ENCODE peak calls at places on chromosomes 13 and 19, in eight cellular contexts. G, O, I, W, D, U, K and Y are unnamed samples.

GRCh38 chr19:17997969-17998826 is 9.8 kb upstream of the ARRDC2 start:
- DNase-seq in U (no peak), I (no peak), G (no peak), K (no peak), O (no peak), D (no peak), W (no peak), Y (no peak)

GRCh38 chr19:29804493-29804892 is 7.3 kb upstream of the CCNE1 start:
- DNase-seq in W (no peak), K (no peak), U (no peak), I (no peak), O (no peak), D (no peak), G (no peak), Y (no peak)

GRCh38 chr13:24167666-24168391 is 7.3 kb downstream of the SPATA13 start:
- DNase-seq in G (no peak), U (no peak), W (no peak), I (no peak), O (no peak), K (no peak), D (no peak), Y (no peak)

GRCh38 chr13:96421314-96421713 is 331.4 kb downstream of the HS6ST3 start:
- DNase-seq in I (no peak), G (no peak), W (no peak), K (no peak), O (no peak), D (no peak), U (no peak), Y (no peak)

GRCh38 chr13:113672002-113672651 is 5.1 kb downstream of the GRK1 start:
- DNase-seq in D (no peak), U (no peak), I (no peak), G (no peak), K (no peak), W (no peak), O (no peak), Y (peak; percentile 32)

GRCh38 chr13:99657848-99658265 is 156.6 kb downstream of the TM9SF2 start:
- DNase-seq in I (peak; percentile 18), K (peak; percentile 91), W (peak; percentile 17), G (no peak), D (no peak), O (no peak), U (peak; percentile 41), Y (peak; percentile 43)

GRCh38 chr19:49766938-49767315 is at the start of gene AP2A1:
- DNase-seq in D (no peak), O (no peak), W (no peak), K (no peak), I (no peak), U (no peak), G (no peak), Y (no peak)

GRCh38 chr13:19069684-19070397 is 111.8 kb downstream of the TUBA3C start:
- DNase-seq in K (peak; percentile 87), W (no peak), D (no peak), I (no peak), O (peak; percentile 18), U (no peak), G (no peak), Y (no peak)

GRCh38 chr19:43809762-43810696 is 7.8 kb upstream of the LYPD5 start:
- DNase-seq in G (peak; percentile 32), I (no peak), K (no peak), U (no peak), W (no peak), O (no peak), D (no peak), Y (no peak)

GRCh38 chr13:73225983-73226382 is 167.2 kb downstream of the KLF5 start:
- DNase-seq in K (no peak), I (no peak), W (no peak), G (no peak), U (no peak), O (no peak), D (no peak), Y (no peak)

GRCh38 chr19:12859546-12859945 is 21.2 kb downstream of the MAST1 start:
- DNase-seq in O (no peak), K (no peak), I (no peak), W (no peak), U (no peak), D (no peak), G (no peak), Y (no peak)

GRCh38 chr13:35086667-35087066 is 144.6 kb downstream of the NBEA start:
- DNase-seq in W (no peak), K (no peak), U (no peak), O (no peak), I (no peak), G (no peak), D (no peak), Y (no peak)

GRCh38 chr19:4068058-4068966 is 1.6 kb upstream of the ZBTB7A start:
- DNase-seq in G (no peak), I (peak; percentile 81), D (no peak), W (no peak), K (no peak), O (no peak), U (peak; percentile 30), Y (peak; percentile 73)

GRCh38 chr19:920051-920857 is 3.1 kb downstream of the KISS1R start:
- DNase-seq in I (no peak), G (no peak), W (no peak), K (no peak), O (no peak), D (no peak), U (no peak), Y (no peak)

GRCh38 chr13:33678906-33679657 is 138.9 kb upstream of the RFC3 start:
- DNase-seq in D (peak; percentile 45), I (peak; percentile 45), U (peak; percentile 33), G (no peak), K (no peak), W (peak; percentile 21), O (peak; percentile 76), Y (peak; percentile 69)

GRCh38 chr19:2774953-2775555 is 8.0 kb downstream of the SGTA start:
- DNase-seq in D (peak; percentile 26), W (no peak), K (no peak), U (peak; percentile 40), G (no peak), I (no peak), O (no peak), Y (no peak)

GRCh38 chr19:42433503-42434260 is 6.5 kb upstream of the LIPE start:
- DNase-seq in D (no peak), O (peak; percentile 64), I (peak; percentile 97), W (peak; percentile 83), U (peak; percentile 83), K (no peak), G (no peak), Y (peak; percentile 93)

GRCh38 chr13:86425127-86425526 is 625.9 kb upstream of the SLITRK6 start:
- DNase-seq in G (no peak), W (no peak), I (no peak), U (no peak), K (no peak), D (no peak), O (no peak), Y (no peak)

GRCh38 chr19:29367701-29368306 is 154.9 kb upstream of the UQCRFS1 start:
- DNase-seq in I (no peak), G (no peak), U (no peak), K (no peak), O (no peak), W (no peak), D (no peak), Y (no peak)

GRCh38 chr13:69092615-69093322 is 1014.9 kb upstream of the ATXN8OS start:
- DNase-seq in I (no peak), D (no peak), G (no peak), O (no peak), K (no peak), W (no peak), U (no peak), Y (no peak)

GRCh38 chr13:60572855-60573254 is 175.8 kb downstream of the TDRD3 start:
- DNase-seq in U (no peak), G (no peak), O (no peak), K (no peak), D (no peak), W (no peak), I (no peak), Y (no peak)
- H3K27ac ChIP-seq in U (no peak overlapping the region), G (no peak overlapping the region), O (no peak overlapping the region), K (no peak overlapping the region), D (no peak overlapping the region), W (no peak overlapping the region), I (no peak overlapping the region), Y (no peak overlapping the region)

GRCh38 chr13:40993987-40994386 is 25.1 kb downstream of the ELF1 start:
- DNase-seq in W (no peak), D (peak; percentile 60), K (no peak), O (peak; percentile 49), I (peak; percentile 73), G (no peak), U (no peak), Y (no peak)
- H3K27ac ChIP-seq in W (no peak overlapping the region), D (peak overlapping the region; percentile 81), K (no peak overlapping the region), O (peak overlapping the region; percentile 47), I (peak overlapping the region; percentile 51), G (no peak overlapping the region), U (no peak overlapping the region), Y (no peak overlapping the region)

GRCh38 chr19:16455489-16455888 is 16.3 kb downstream of the EPS15L1 start:
- DNase-seq in G (no peak), I (no peak), K (no peak), W (no peak), U (no peak), O (no peak), D (no peak), Y (no peak)

GRCh38 chr19:16458391-16459128 is 13.2 kb downstream of the EPS15L1 start:
- DNase-seq in I (no peak), W (no peak), D (no peak), O (no peak), K (no peak), G (no peak), U (no peak), Y (no peak)

GRCh38 chr19:16456652-16457194 is 15.0 kb downstream of the EPS15L1 start:
- DNase-seq in G (no peak), O (no peak), U (no peak), W (no peak), D (no peak), K (no peak), I (no peak), Y (no peak)

GRCh38 chr19:16457954-16458331 is 13.8 kb downstream of the EPS15L1 start:
- DNase-seq in U (no peak), I (no peak), G (no peak), D (no peak), W (peak; percentile 46), O (no peak), K (no peak), Y (peak; percentile 69)

GRCh38 chr19:16457195-16457953 is 14.4 kb downstream of the EPS15L1 start:
- DNase-seq in W (peak; percentile 49), D (no peak), G (no peak), U (peak; percentile 57), O (no peak), I (no peak), K (no peak), Y (peak; percentile 78)
- H3K27ac ChIP-seq in W (peak overlapping the region; percentile 94), D (peak overlapping the region; percentile 67), G (peak overlapping the region; percentile 75), U (peak overlapping the region; percentile 40), O (peak overlapping the region; percentile 37), I (no peak overlapping the region), K (peak overlapping the region; percentile 44), Y (peak overlapping the region; percentile 73)

DNA sequence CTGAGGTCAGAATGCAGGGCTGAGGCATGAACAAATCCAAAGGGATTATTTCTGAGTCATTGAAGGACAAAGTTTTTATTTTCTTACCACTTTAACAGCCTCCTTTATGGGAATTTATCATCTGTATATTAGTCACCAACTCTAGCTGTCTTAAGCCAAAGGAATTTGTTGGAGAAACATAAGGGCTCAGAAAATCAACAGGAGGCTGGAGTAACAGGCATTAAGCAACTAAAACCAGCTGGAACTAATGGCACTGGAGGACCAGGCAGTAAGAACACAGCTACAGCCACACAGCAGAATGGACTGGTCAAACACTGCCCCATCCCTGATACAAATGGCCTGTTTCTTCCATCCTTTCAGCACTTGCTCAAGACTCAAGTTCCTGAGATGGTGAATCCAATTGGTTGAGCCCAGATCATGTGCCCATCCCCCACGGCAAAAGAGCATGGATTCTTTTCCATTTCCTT is 157.2 kb upstream of the FNDC3A start:
- DNase-seq in W (no peak), U (no peak), D (no peak), O (no peak), K (no peak), G (peak; percentile 90), I (no peak), Y (peak; percentile 15)
- H3K27ac ChIP-seq in W (no peak overlapping the region), U (no peak overlapping the region), D (peak overlapping the region; percentile 72), O (no peak overlapping the region), K (no peak overlapping the region), G (peak overlapping the region; percentile 58), I (no peak overlapping the region), Y (no peak overlapping the region)